ENCODE peak calls at places on chromosome 21, in eight cellular contexts. P, Q, Y, W, R, X, U and K are unnamed samples.

GRCh38 chr21:42753804-42754203 is 100.4 kb downstream of the PDE9A start:
- DNase-seq in P (no peak), Q (no peak), Y (no peak), W (no peak), R (no peak), X (no peak), U (no peak), K (peak; percentile 35)

GRCh38 chr21:42564561-42564971 is 50.9 kb downstream of the SLC37A1 start:
- DNase-seq in P (no peak), Q (no peak), Y (peak; percentile 7), W (no peak), R (no peak), X (no peak), U (no peak), K (peak; percentile 4)

GRCh38 chr21:46622226-46622625 is 13.2 kb upstream of the PRMT2 start:
- DNase-seq in P (peak; percentile 53), Q (peak; percentile 74), Y (no peak), W (no peak), R (peak; percentile 75), X (no peak), U (no peak), K (no peak)

GRCh38 chr21:44732956-44733355 is 21.6 kb upstream of the TSPEAR start:
- DNase-seq in P (no peak), Q (no peak), Y (no peak), W (no peak), R (no peak), X (no peak), U (no peak), K (no peak)

GRCh38 chr21:42406846-42407245 is 3.1 kb downstream of the UBASH3A start:
- DNase-seq in P (no peak), Q (no peak), Y (no peak), W (no peak), R (no peak), X (no peak), U (no peak), K (no peak)

GRCh38 chr21:33033961-33034413 is 8.3 kb downstream of the OLIG2 start:
- DNase-seq in P (no peak), Q (no peak), Y (no peak), W (no peak), R (no peak), X (no peak), U (no peak), K (no peak)

GRCh38 chr21:36964398-36964797 is 2.1 kb downstream of the HLCS start:
- DNase-seq in P (no peak), Q (no peak), Y (no peak), W (no peak), R (no peak), X (no peak), U (no peak), K (no peak)

GRCh38 chr21:44057960-44058651 is 46.0 kb downstream of the TRAPPC10 start:
- DNase-seq in P (no peak), Q (no peak), Y (no peak), W (no peak), R (no peak), X (no peak), U (no peak), K (no peak)

GRCh38 chr21:34367320-34367935 is 3.6 kb downstream of the KCNE2 start:
- DNase-seq in P (peak; percentile 39), Q (peak; percentile 75), Y (peak; percentile 52), W (no peak), R (peak; percentile 47), X (peak; percentile 54), U (peak; percentile 67), K (peak; percentile 35)

GRCh38 chr21:42250422-42251403 is 31.8 kb downstream of the ABCG1 start:
- DNase-seq in P (no peak), Q (no peak), Y (no peak), W (no peak), R (no peak), X (no peak), U (no peak), K (no peak)

GRCh38 chr21:17903029-17903806 is 84.1 kb upstream of the C21orf91 start:
- DNase-seq in P (no peak), Q (no peak), Y (no peak), W (no peak), R (no peak), X (no peak), U (peak; percentile 55), K (no peak)

GRCh38 chr21:17462276-17462981 is 50.4 kb upstream of the CXADR start:
- DNase-seq in P (no peak), Q (no peak), Y (peak; percentile 88), W (no peak), R (no peak), X (no peak), U (peak; percentile 56), K (no peak)

DNA sequence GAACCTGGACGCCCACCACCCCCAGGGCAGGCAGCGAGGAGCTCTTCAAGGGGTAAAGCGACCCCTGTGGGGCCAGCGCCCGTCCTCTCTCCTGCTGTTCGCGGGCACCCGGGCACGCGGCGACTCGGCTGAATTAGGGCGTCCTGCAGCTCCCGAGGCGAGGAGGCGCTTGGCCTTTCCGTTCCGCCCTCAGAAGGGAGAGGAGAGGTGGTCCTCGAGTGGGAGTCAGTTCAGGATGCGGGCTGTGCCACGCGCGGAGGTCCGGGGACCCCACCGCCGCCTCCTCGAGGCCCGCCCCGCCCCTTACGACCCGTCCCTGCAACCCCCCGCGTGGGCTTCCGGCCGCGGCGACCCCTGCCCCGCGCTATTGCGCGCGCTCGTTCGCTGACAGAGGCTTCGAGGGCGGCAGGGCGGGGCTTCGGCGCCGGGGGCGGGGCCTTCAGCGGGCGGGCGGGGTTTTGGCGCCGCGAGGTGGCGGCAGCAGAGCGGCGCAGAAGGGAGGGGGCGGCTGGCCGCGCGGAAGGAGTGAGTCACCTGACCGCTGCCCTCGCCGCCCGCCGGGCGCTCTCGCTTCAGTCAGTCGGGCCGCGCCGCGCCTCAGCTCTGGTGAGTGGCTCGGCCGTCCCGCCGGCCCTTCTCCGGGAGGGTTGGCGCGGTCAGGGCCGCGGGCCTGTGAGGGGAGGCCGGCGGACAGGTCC is at the start of gene BACH1:
- DNase-seq in P (peak; percentile 89), Q (peak; percentile 81), Y (peak; percentile 92), W (peak; percentile 58), R (peak; percentile 88), X (peak; percentile 59), U (peak; percentile 86), K (peak; percentile 94)
- TF ChIP-seq CTCF in P (peak; percentile 26), Q (peak; percentile 12), Y (peak; percentile 44), W (peak; percentile 28), R (peak; percentile 33), X (peak; percentile 28), U (no peak), K (peak; percentile 11)

GRCh38 chr21:15441999-15442398 is 287.8 kb upstream of the USP25 start:
- DNase-seq in P (no peak), Q (no peak), Y (no peak), W (no peak), R (no peak), X (no peak), U (peak; percentile 33), K (no peak)
- TF ChIP-seq CTCF in P (no peak), Q (no peak), Y (no peak), W (no peak), R (no peak), X (no peak), U (no peak), K (no peak)

GRCh38 chr21:38714998-38715397 is 90.7 kb upstream of the ETS2 start:
- DNase-seq in P (no peak), Q (no peak), Y (no peak), W (no peak), R (no peak), X (no peak), U (peak; percentile 19), K (no peak)

GRCh38 chr21:38716088-38716487 is 89.6 kb upstream of the ETS2 start:
- DNase-seq in P (no peak), Q (no peak), Y (no peak), W (no peak), R (no peak), X (no peak), U (no peak), K (no peak)

GRCh38 chr21:38716942-38717341 is 88.8 kb upstream of the ETS2 start:
- DNase-seq in P (no peak), Q (no peak), Y (no peak), W (no peak), R (no peak), X (no peak), U (peak; percentile 19), K (no peak)

DNA sequence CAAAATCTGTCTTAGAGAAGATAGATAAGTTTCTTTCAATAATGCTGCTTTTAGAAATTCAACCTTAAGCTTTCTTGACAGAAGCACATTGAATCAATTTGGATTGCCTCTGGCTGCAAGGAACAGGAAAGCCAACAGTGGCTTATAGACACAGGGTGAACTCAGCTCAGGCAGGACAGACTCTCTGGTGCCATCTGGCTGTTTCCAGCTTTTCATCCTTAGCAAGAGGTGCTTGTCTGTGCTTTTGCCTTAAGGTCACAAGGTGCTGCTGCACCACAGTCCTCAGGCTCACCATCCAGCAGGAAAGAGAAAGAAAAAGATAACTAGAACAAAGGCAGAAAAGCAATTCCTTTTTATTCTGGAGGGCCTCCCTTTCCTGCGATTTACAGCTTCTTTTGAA is 93.7 kb upstream of the ETS2 start:
- DNase-seq in P (peak; percentile 25), Q (no peak), Y (no peak), W (no peak), R (no peak), X (peak; percentile 31), U (peak; percentile 55), K (peak; percentile 24)
- TF ChIP-seq CTCF in P (no peak), Q (no peak), Y (no peak), W (peak; percentile 64), R (no peak), X (peak; percentile 66), U (peak; percentile 58), K (no peak)

GRCh38 chr21:20617130-20617529 is 381.1 kb upstream of the NCAM2 start:
- DNase-seq in P (no peak), Q (no peak), Y (no peak), W (no peak), R (no peak), X (no peak), U (no peak), K (no peak)
- TF ChIP-seq CTCF in P (no peak), Q (no peak), Y (no peak), W (no peak), R (no peak), X (no peak), U (no peak), K (no peak)

DNA sequence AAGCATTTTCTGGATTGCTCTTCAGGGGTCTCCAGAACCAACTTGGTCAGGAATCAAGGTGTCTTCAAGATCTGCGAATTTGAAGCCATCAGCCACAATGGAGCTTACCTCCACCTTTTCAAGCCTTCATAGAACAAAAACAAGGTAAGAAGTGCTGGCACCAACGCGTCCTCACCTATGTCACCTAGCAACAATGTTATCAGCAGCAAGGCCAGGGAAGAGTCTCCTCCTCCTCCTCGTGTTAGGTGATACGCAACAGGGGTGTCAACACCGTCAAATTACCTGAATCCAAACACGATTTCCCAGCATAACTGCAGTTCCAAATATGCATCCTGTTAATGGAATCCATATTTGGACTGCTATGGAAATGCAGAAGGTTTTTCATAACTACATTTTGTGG is 4.1 kb upstream of the TIAM1 start:
- DNase-seq in P (no peak), Q (no peak), Y (no peak), W (no peak), R (no peak), X (no peak), U (no peak), K (no peak)
- TF ChIP-seq CTCF in P (no peak), Q (no peak), Y (no peak), W (no peak), R (no peak), X (no peak), U (no peak), K (no peak)